ENCODE peak calls at places on chromosomes 13 and 19, in seven cellular contexts. V, L, I, E, Y, K and R are unnamed samples.

GRCh38 chr13:44790289-44790688 is 199.0 kb downstream of the NUFIP1 start:
- DNase-seq in V (no peak), L (no peak), I (no peak), E (no peak), Y (no peak), K (peak; percentile 62), R (no peak)

GRCh38 chr19:41364546-41365391 is 820 bp upstream of the B9D2 start:
- DNase-seq in V (peak; percentile 15), L (no peak), I (no peak), E (no peak), Y (no peak), K (no peak), R (peak; percentile 42)

GRCh38 chr13:101627556-101627943 is 175.1 kb downstream of the ITGBL1 start:
- DNase-seq in V (peak; percentile 18), L (no peak), I (peak; percentile 62), E (no peak), Y (no peak), K (no peak), R (peak; percentile 31)

GRCh38 chr13:59203855-59204254 is 959.9 kb downstream of the DIAPH3 start:
- DNase-seq in V (no peak), L (no peak), I (no peak), E (no peak), Y (no peak), K (no peak), R (no peak)

GRCh38 chr19:12786149-12786870 is 5.0 kb upstream of the JUNB start:
- DNase-seq in V (no peak), L (peak; percentile 82), I (no peak), E (no peak), Y (no peak), K (peak; percentile 66), R (peak; percentile 47)

GRCh38 chr19:37929512-37929911 is 22.5 kb downstream of the SIPA1L3 start:
- DNase-seq in V (no peak), L (no peak), I (no peak), E (no peak), Y (no peak), K (no peak), R (no peak)

GRCh38 chr19:48913114-48913513 is 13.0 kb downstream of the NUCB1 start:
- DNase-seq in V (no peak), L (no peak), I (no peak), E (no peak), Y (no peak), K (no peak), R (no peak)

GRCh38 chr19:10503002-10503789 is at the start of gene KEAP1:
- DNase-seq in V (no peak), L (no peak), I (peak; percentile 36), E (peak; percentile 70), Y (peak; percentile 60), K (peak; percentile 22), R (peak; percentile 66)

GRCh38 chr13:26246154-26246553 is 7.8 kb upstream of the CDK8 start:
- DNase-seq in V (peak; percentile 15), L (no peak), I (no peak), E (no peak), Y (no peak), K (no peak), R (no peak)

DNA sequence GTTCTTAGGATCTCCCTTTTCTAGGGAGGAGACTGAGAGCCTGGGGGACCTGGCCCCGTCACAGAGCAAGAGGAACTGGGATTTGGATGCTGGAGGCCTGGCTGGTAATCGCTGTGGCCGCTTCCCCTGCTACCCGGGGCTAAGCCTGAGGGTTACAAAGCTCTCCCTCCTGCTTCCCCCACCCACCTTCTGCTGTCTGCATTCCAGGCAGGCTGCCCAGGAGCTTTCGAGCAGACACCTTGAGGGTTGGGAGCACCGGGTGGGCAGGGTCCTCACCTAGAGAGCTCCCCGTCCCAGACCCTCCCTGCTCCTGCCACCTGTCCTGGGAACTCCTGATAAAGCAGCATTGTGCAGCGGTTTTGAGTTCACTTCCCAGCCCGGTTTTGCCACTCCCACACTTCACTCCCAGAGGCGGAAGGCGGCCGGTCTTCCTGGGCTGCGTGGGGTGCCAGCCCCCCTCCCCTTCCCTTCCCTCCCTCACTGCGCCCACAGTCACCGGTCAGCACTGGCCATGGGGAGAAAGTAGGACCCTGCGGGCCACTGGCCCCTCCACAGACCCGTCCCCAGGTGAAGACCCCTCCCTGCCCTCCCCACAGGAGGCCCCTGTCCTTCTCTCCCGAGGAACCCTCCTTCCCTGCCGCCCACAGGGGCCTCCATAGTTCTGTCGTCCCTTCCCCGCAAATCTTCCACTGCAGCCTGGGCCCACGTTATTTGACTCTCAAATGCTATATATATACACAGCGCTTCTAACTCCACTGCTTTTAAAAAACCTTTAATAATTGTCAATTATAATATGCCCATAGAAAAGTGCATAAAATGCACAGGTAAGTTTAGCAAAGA is 8.1 kb downstream of the PAK4 start:
- DNase-seq in V (no peak), L (no peak), I (no peak), E (no peak), Y (no peak), K (no peak), R (no peak)
- H3K4me3 ChIP-seq in V (no peak overlapping the region), L (no peak overlapping the region), I (no peak overlapping the region), E (no peak overlapping the region), Y (no peak overlapping the region), K (no peak overlapping the region), R (no peak overlapping the region)

GRCh38 chr19:52172347-52172746 is 926 bp upstream of the ZNF836 start:
- DNase-seq in V (no peak), L (no peak), I (no peak), E (no peak), Y (no peak), K (no peak), R (no peak)

GRCh38 chr19:52170304-52170703 is 1.1 kb downstream of the ZNF836 start:
- DNase-seq in V (no peak), L (no peak), I (no peak), E (no peak), Y (no peak), K (no peak), R (no peak)

GRCh38 chr19:52170863-52171320 is 529 bp downstream of the ZNF836 start:
- DNase-seq in V (no peak), L (no peak), I (no peak), E (no peak), Y (peak; percentile 23), K (no peak), R (no peak)

GRCh38 chr19:52176574-52176973 is 5.2 kb upstream of the ZNF836 start:
- DNase-seq in V (no peak), L (no peak), I (no peak), E (no peak), Y (no peak), K (peak; percentile 28), R (no peak)

DNA sequence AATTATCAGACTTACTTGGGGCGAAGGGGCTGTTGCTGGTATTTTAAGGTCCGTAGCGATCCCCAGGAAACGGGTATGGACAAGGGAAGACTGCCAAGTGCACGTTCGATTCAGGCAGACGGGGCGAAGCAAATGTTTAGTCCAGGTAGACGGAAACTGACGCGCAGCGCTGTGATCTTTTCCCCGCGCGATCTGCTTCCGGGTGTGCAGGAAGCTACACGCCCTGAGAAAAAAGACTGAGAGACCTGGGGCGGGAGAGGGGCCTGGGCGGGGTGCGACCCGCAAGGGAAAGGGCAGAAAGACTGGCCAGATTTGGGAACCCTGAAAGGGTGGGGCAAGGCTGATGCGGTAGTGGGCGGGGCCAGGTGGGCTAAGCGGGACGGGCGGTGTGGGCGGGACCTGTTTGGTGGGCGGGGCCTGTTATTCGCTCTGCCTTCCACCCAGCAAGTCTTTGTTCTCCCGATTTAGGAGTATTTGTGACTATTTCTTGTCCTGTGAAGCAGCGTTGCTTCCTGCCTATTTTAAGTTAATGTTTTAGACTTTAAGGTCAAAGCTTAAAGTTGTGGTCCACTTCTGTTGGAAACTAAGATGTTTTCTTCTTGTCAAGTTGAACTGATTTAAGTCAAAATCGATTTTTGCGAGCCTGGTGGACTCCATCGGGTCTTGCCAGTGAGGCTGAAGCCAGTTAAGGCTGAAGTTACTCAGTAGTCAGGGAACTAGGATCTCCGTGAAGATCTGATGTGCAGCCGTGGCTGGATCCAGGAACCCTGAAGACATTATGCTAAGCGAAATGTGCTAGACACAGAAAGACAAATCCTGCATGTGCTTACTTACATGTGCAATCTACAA is at the start of gene ZNF836:
- DNase-seq in V (peak; percentile 59), L (peak; percentile 45), I (peak; percentile 77), E (peak; percentile 94), Y (peak; percentile 83), K (peak; percentile 87), R (peak; percentile 89)
- H3K4me3 ChIP-seq in V (peak within 1 kb of the TSS; percentile 90), L (peak within 1 kb of the TSS; percentile 75), I (peak within 1 kb of the TSS; percentile 99), E (peak within 1 kb of the TSS; percentile 83), Y (peak within 1 kb of the TSS; percentile 91), K (peak within 1 kb of the TSS; percentile 98), R (peak within 1 kb of the TSS; percentile 81)

DNA sequence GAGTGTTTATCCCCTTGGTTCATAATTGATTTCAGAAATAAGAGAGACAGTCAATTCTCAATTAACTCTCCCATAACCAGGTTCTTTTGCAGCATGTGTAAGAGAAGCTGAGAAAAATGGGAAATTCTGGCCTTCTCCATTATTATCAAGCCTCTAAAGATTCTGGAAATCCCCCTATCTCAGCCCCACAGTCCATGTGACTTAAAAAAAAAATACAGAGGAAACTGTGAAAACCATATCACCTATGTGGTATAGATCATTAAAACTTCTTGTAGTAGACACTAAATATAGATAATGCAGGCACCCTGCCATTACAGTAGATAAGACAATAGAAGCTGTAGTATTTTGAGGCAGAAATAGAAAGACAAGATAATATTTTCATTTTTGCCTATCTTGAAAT is 34.3 kb upstream of the SOHLH2 start:
- DNase-seq in V (no peak), L (no peak), I (no peak), E (no peak), Y (no peak), K (no peak), R (no peak)
- H3K4me3 ChIP-seq in V (no peak overlapping the region), L (no peak overlapping the region), I (no peak overlapping the region), E (no peak overlapping the region), Y (no peak overlapping the region), K (no peak overlapping the region), R (no peak overlapping the region)

GRCh38 chr13:110813646-110814624 is 100.4 kb downstream of the ING1 start:
- DNase-seq in V (no peak), L (no peak), I (no peak), E (no peak), Y (no peak), K (no peak), R (no peak)

GRCh38 chr13:110811008-110811720 is 97.7 kb downstream of the ING1 start:
- DNase-seq in V (no peak), L (no peak), I (no peak), E (no peak), Y (no peak), K (no peak), R (no peak)

GRCh38 chr13:110812869-110813645 is 99.6 kb downstream of the ING1 start:
- DNase-seq in V (no peak), L (no peak), I (no peak), E (no peak), Y (no peak), K (no peak), R (no peak)

GRCh38 chr13:110811751-110812110 is 98.2 kb downstream of the ING1 start:
- DNase-seq in V (no peak), L (no peak), I (no peak), E (no peak), Y (no peak), K (no peak), R (no peak)

DNA sequence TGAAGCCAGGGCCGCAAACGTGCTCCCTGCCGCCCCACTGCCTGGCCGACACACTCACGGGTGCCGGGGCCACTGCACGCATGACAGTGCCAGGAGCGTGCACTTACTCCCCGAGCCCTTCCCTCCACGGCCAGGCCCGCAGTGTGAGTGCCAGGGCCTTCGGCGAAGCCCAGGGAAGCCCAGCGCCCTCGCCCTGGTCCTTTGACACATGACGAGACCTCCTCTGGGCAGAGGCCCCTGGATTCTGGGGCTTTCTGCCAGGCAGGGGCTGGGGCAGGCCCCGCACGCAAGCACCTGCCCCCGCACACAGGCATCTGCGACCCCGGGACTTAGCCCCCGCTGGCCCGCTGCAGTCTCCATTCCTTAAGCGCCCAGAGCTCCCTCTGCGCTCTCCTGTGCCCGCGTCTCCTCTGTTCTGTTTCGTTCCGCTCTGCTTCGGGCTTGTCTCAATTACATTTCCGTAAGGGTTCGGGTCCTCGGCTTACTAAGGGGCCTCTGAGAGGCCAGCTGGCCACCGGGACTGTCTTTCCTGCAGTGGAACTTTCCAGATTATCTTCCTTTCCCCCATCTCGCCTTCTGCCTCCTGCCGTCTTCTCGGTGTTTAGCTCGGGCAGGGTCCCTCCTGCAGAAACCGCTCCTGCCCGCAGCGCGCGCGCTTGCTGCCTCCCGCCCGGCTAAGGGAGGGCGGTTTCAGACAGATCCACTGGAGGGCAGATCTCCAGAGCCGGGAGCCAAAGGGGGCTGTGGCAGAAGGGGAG is 98.8 kb downstream of the ING1 start:
- DNase-seq in V (no peak), L (no peak), I (peak; percentile 34), E (no peak), Y (no peak), K (peak; percentile 8), R (no peak)
- H3K4me3 ChIP-seq in V (peak overlapping the region; percentile 20), L (no peak overlapping the region), I (peak overlapping the region; percentile 37), E (no peak overlapping the region), Y (no peak overlapping the region), K (peak overlapping the region; percentile 19), R (no peak overlapping the region)